ENCODE peak calls at places on chromosomes 5 and 9, in four cellular contexts. A, Y, N and V are unnamed samples.

GRCh38 chr9:135500525-135501260 is at the start of gene MRPS2:
- DNase-seq in N (peak), Y (peak), A (peak), V (peak)

GRCh38 chr9:92407818-92408217 is 3.4 kb upstream of the OGN start:
- DNase-seq in A (no peak), N (no peak), Y (no peak), V (no peak)

GRCh38 chr5:116371935-116372334 is 202.7 kb downstream of the SEMA6A start:
- DNase-seq in N (no peak), A (no peak), Y (no peak), V (no peak)

GRCh38 chr5:163917741-163918140 is 412.3 kb downstream of the MAT2B start:
- DNase-seq in Y (no peak), N (no peak), A (no peak), V (no peak)

GRCh38 chr5:89437450-89438435 is 554.8 kb upstream of the MEF2C start:
- DNase-seq in N (no peak), A (no peak), Y (no peak), V (no peak)

GRCh38 chr5:28710360-28710759 is 1672.0 kb upstream of the CDH9 start:
- DNase-seq in A (no peak), N (no peak), Y (no peak), V (no peak)

GRCh38 chr5:127409236-127409921 is 108.1 kb upstream of the PRRC1 start:
- DNase-seq in Y (no peak), A (no peak), N (no peak), V (no peak)

GRCh38 chr9:117671468-117671867 is 32.7 kb upstream of the TLR4 start:
- DNase-seq in Y (no peak), A (no peak), N (no peak), V (no peak)

GRCh38 chr9:11149065-11149464 is 536.3 kb upstream of the PTPRD start:
- DNase-seq in Y (peak), A (no peak), N (no peak), V (no peak)

GRCh38 chr5:172071244-172071875 is 64.9 kb upstream of the FBXW11 start:
- DNase-seq in N (no peak), Y (no peak), A (no peak), V (no peak)

GRCh38 chr5:139796061-139796806 is 626 bp downstream of the PSD2 start:
- DNase-seq in Y (peak), A (no peak), N (no peak), V (no peak)

GRCh38 chr9:28264368-28264767 is 691.1 kb upstream of the C9orf72 start:
- DNase-seq in Y (no peak), A (no peak), N (no peak), V (no peak)

GRCh38 chr9:34341659-34342266 is 12.4 kb downstream of the NUDT2 start:
- DNase-seq in N (no peak), A (no peak), Y (no peak), V (no peak)

GRCh38 chr5:177132504-177133118 is 962 bp upstream of the NSD1 start:
- DNase-seq in Y (peak), N (no peak), A (no peak), V (no peak)

GRCh38 chr9:87708989-87709706 is 16.8 kb upstream of the CTSL start:
- DNase-seq in N (no peak), Y (no peak), A (no peak), V (no peak)

GRCh38 chr5:39376293-39376714 is 12.0 kb upstream of the C9 start:
- DNase-seq in N (no peak), A (peak), Y (peak), V (no peak)

GRCh38 chr5:15885156-15885555 is 294.4 kb downstream of the MARCHF11 start:
- DNase-seq in N (no peak), A (no peak), Y (no peak), V (no peak)

GRCh38 chr5:26737763-26738162 is 300.6 kb downstream of the CDH9 start:
- DNase-seq in A (no peak), N (no peak), Y (no peak), V (no peak)

GRCh38 chr9:35820076-35820475 is 5.2 kb upstream of the HINT2 start:
- DNase-seq in Y (no peak), A (no peak), N (no peak), V (no peak)

GRCh38 chr5:169701910-169702451 is 64.9 kb downstream of the DOCK2 start:
- DNase-seq in N (no peak), Y (peak), A (no peak), V (no peak)

GRCh38 chr5:151633892-151634291 is 42.8 kb upstream of the FAT2 start:
- DNase-seq in N (no peak), Y (no peak), A (no peak), V (no peak)

GRCh38 chr5:110525762-110526161 is 200.7 kb downstream of the TMEM232 start:
- DNase-seq in N (no peak), Y (no peak), A (no peak), V (no peak)

GRCh38 chr5:154997746-154998145 is 15.8 kb upstream of the KIF4B start:
- DNase-seq in A (no peak), N (no peak), Y (no peak), V (no peak)

GRCh38 chr5:88647901-88648300 is 235.1 kb downstream of the MEF2C start:
- DNase-seq in N (no peak), Y (no peak), A (no peak), V (no peak)